ENCODE peak calls at places on chromosomes 11 and 22, in nine cellular contexts. K, P, F, B, S, Z, C, T and V are unnamed samples.

GRCh38 chr11:123139206-123139605 is 55.8 kb downstream of the CLMP start:
- DNase-seq in C (no peak), S (no peak), P (no peak), B (no peak), K (no peak), T (no peak), F (no peak), Z (no peak), V (no peak)

GRCh38 chr22:24744638-24745037 is 29.9 kb downstream of the PIWIL3 start:
- DNase-seq in C (no peak), B (no peak), K (no peak), F (no peak), Z (no peak), T (no peak), P (no peak), S (no peak), V (no peak)

GRCh38 chr11:17979770-17980371 is 33.0 kb downstream of the SERGEF start:
- DNase-seq in P (no peak), B (peak; percentile 62), F (peak; percentile 21), K (no peak), Z (no peak), S (peak; percentile 57), T (peak; percentile 74), C (no peak), V (no peak)

GRCh38 chr11:12318791-12319733 is 58.3 kb upstream of the PARVA start:
- DNase-seq in C (no peak), B (no peak), S (no peak), Z (no peak), K (no peak), F (peak; percentile 29), T (no peak), P (no peak), V (no peak)

GRCh38 chr22:35039625-35040024 is 26.3 kb upstream of the ISX start:
- DNase-seq in B (no peak), Z (no peak), K (no peak), F (no peak), T (no peak), S (no peak), P (no peak), C (no peak), V (no peak)

GRCh38 chr22:37870273-37870672 is 21.1 kb downstream of the EIF3L start:
- DNase-seq in Z (no peak), K (no peak), C (no peak), T (no peak), S (no peak), B (no peak), P (no peak), F (no peak), V (no peak)

GRCh38 chr11:117654856-117655255 is 142.2 kb downstream of the DSCAML1 start:
- DNase-seq in F (no peak), Z (no peak), T (no peak), P (no peak), K (no peak), B (no peak), C (no peak), S (no peak), V (no peak)

GRCh38 chr11:62324738-62325556 is 12.3 kb upstream of the ASRGL1 start:
- DNase-seq in T (peak; percentile 79), Z (peak; percentile 34), C (no peak), B (peak; percentile 56), F (no peak), S (peak; percentile 15), K (peak; percentile 53), P (peak; percentile 28), V (no peak)

GRCh38 chr11:68002575-68002942 is 1.3 kb downstream of the UNC93B1 start:
- DNase-seq in K (no peak), S (no peak), P (no peak), T (no peak), C (no peak), B (no peak), Z (no peak), F (no peak), V (no peak)

GRCh38 chr11:44315947-44316387 is 6.0 kb upstream of the ALX4 start:
- DNase-seq in B (no peak), T (no peak), P (peak; percentile 36), F (no peak), K (no peak), Z (no peak), S (peak; percentile 69), C (no peak), V (no peak)

GRCh38 chr11:86365566-86365965 is 9.1 kb upstream of the CCDC81 start:
- DNase-seq in B (no peak), K (no peak), Z (no peak), T (no peak), P (no peak), S (no peak), F (no peak), C (no peak), V (no peak)

GRCh38 chr11:122071680-122072321 is 44.2 kb downstream of the BLID start:
- DNase-seq in F (peak; percentile 10), S (no peak), P (no peak), K (no peak), B (no peak), C (no peak), Z (no peak), T (no peak), V (no peak)

GRCh38 chr22:42993651-42994275 is 21.2 kb downstream of the PACSIN2 start:
- DNase-seq in C (no peak), Z (no peak), P (peak; percentile 76), F (peak; percentile 55), T (no peak), B (peak; percentile 43), K (no peak), S (no peak), V (no peak)
- TF ChIP-seq POLR2A in C (no peak), Z (no peak), P (no peak), F (no peak), T (no peak), B (no peak), K (no peak), S (no peak), V (no peak)

GRCh38 chr11:65574147-65574962 is 1.5 kb upstream of the EHBP1L1 start:
- DNase-seq in F (peak; percentile 77), Z (peak; percentile 83), T (peak; percentile 86), S (peak; percentile 89), C (peak; percentile 86), K (peak; percentile 95), B (peak; percentile 94), P (peak; percentile 91), V (peak; percentile 95)
- TF ChIP-seq POLR2A in F (peak; percentile 15), Z (no peak), T (no peak), S (peak; percentile 28), C (no peak), K (no peak), B (peak; percentile 17), P (no peak), V (no peak)

GRCh38 chr22:32413715-32414114 is 1.7 kb upstream of the RTCB start:
- DNase-seq in K (no peak), F (no peak), S (peak; percentile 10), B (no peak), T (no peak), P (no peak), C (no peak), Z (peak; percentile 27), V (no peak)

GRCh38 chr22:32409977-32410376 is 2.1 kb downstream of the RTCB start:
- DNase-seq in Z (no peak), P (no peak), F (no peak), S (no peak), C (no peak), T (no peak), K (no peak), B (peak; percentile 71), V (no peak)

GRCh38 chr22:32411388-32411787 is 659 bp downstream of the RTCB start:
- DNase-seq in K (no peak), F (no peak), P (no peak), T (no peak), S (no peak), Z (no peak), C (no peak), B (peak; percentile 50), V (no peak)

GRCh38 chr22:32410459-32410858 is 1.6 kb downstream of the RTCB start:
- DNase-seq in S (no peak), F (no peak), T (no peak), P (no peak), B (no peak), C (no peak), Z (no peak), K (no peak), V (no peak)

DNA sequence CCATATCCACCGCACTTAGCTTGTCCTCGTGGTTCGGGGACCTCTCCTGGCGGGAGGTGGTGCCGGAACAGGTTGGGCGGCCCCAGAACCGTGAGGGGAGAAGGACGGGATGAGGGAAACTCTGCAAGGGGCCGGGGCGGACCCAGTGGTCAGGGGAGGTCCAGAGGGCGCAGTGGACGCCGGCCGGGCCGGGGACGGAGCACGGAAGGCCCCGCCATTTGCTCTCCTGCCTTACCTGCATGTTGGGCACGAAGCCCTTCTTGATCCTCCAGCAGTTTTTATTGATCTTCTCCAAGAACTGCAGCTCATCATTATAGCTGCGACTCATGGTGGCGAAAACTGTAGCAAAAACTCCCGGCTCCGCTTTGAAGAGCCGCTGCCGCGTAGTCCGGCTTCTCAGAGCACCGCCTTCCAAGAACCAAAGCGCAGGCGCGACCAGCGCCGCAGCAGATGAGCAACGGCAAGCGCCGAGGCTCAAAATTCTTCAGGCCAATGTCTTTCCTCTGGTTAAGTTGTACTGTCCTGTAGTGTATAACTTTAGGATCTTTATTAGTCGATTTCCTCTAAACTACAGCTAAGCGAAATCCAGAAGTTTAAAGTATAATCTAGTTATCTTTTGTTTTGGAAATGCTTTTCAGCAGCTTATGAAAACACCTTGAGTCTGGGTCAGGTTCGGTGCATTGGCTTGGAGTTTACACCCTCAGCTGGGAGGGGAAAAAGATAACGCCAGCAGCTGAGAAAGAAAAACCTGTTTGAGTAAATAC is at the start of gene RTCB:
- DNase-seq in T (peak; percentile 68), K (peak; percentile 81), C (peak; percentile 95), B (peak; percentile 96), S (peak; percentile 56), P (peak; percentile 85), F (peak; percentile 80), Z (peak; percentile 88), V (peak; percentile 91)
- TF ChIP-seq POLR2A in T (peak; percentile 71), K (no peak), C (peak; percentile 24), B (peak; percentile 66), S (peak; percentile 30), P (no peak), F (peak; percentile 45), Z (peak; percentile 54), V (peak; percentile 30)

GRCh38 chr11:27358306-27358705 is 4.7 kb downstream of the CCDC34 start:
- DNase-seq in Z (no peak), S (no peak), C (no peak), F (no peak), K (no peak), B (no peak), P (no peak), T (no peak), V (no peak)

GRCh38 chr11:27367881-27368280 is 4.9 kb upstream of the CCDC34 start:
- DNase-seq in F (no peak), C (no peak), S (no peak), T (no peak), P (no peak), Z (no peak), B (no peak), K (no peak), V (no peak)

GRCh38 chr11:27363576-27364115 is 631 bp upstream of the CCDC34 start:
- DNase-seq in P (no peak), S (no peak), Z (no peak), K (no peak), B (no peak), F (no peak), C (no peak), T (no peak), V (no peak)

GRCh38 chr11:27362032-27362431 is 983 bp downstream of the CCDC34 start:
- DNase-seq in K (no peak), T (no peak), P (no peak), C (no peak), Z (no peak), B (no peak), F (no peak), S (no peak), V (no peak)

GRCh38 chr11:27362749-27363575 is at the start of gene CCDC34:
- DNase-seq in C (peak; percentile 94), P (peak; percentile 92), Z (peak; percentile 73), B (peak; percentile 96), S (peak; percentile 87), T (peak; percentile 98), K (peak; percentile 91), F (peak; percentile 88), V (peak; percentile 92)
- TF ChIP-seq POLR2A in C (peak; percentile 6), P (no peak), Z (peak; percentile 58), B (no peak), S (peak; percentile 24), T (peak; percentile 73), K (no peak), F (no peak), V (no peak)